ENCODE peak calls at places on chromosome 3, in nine cellular contexts. T is activated T-cell treated with anti-CD3 and anti-CD28 coated beads for 1 hour; I is effector CD4-positive, alpha-beta T cell; A is AG08395; M is epithelial cell of proximal tubule; S is iPS DF 19.7; N is NCI-H526 treated with DMSO at 0.1 percent for 48 hours; X is brain microvascular endothelial cell; Y is colonic mucosa. P is an unnamed sample.

GRCh38 chr3:10999516-10999915 is 7.0 kb downstream of the SLC6A1 start:
- DNase-seq in M (no peak), A (no peak), Y (no peak), X (no peak), I (no peak), S (no peak), N (no peak), T (no peak), P (no peak)

GRCh38 chr3:60742606-60743145 is 508.6 kb downstream of the FHIT start:
- DNase-seq in I (no peak), N (no peak), X (peak), A (peak), S (peak), T (no peak), Y (no peak), M (no peak), P (no peak)

GRCh38 chr3:178841011-178841410 is 230.6 kb downstream of the ZMAT3 start:
- DNase-seq in Y (no peak), T (no peak), N (no peak), A (no peak), S (no peak), M (no peak), X (no peak), I (no peak), P (no peak)

GRCh38 chr3:164903820-164904451 is 174.4 kb downstream of the SI start:
- DNase-seq in M (no peak), N (no peak), Y (no peak), T (no peak), I (no peak), A (no peak), X (no peak), S (no peak), P (no peak)

GRCh38 chr3:183502782-183503181 is 52.7 kb downstream of the KLHL6 start:
- DNase-seq in T (no peak), I (no peak), X (no peak), N (no peak), M (no peak), S (no peak), A (peak), Y (no peak), P (no peak)

GRCh38 chr3:38457111-38458003 is 3.7 kb downstream of the ACVR2B start:
- DNase-seq in I (no peak), X (no peak), T (no peak), A (peak), M (no peak), S (no peak), N (no peak), Y (no peak), P (no peak)

GRCh38 chr3:193833592-193833991 is 240.6 kb downstream of the OPA1 start:
- DNase-seq in M (no peak), Y (no peak), I (no peak), S (no peak), X (no peak), T (no peak), A (no peak), N (no peak), P (no peak)

GRCh38 chr3:13141991-13142412 is 68.8 kb upstream of the IQSEC1 start:
- DNase-seq in N (no peak), S (no peak), Y (no peak), A (peak), I (no peak), M (no peak), X (peak), T (no peak), P (no peak)